ENCODE peak calls at places on chromosomes 12 and 14, in four cellular contexts. Y is OCI-M1, N is tibial artery, T is NCI-H2107. D is an unnamed sample.

GRCh38 chr14:89617471-89618291 is 200.6 kb upstream of the FOXN3 start:
- DNase-seq in Y (peak; percentile 27), N (peak; percentile 38), T (peak; percentile 18), D (peak; percentile 51)

GRCh38 chr12:131736807-131737484 is 26.1 kb downstream of the SFSWAP start:
- DNase-seq in Y (no peak), N (no peak), T (no peak), D (no peak)

GRCh38 chr12:114671664-114672476 is 12.1 kb downstream of the TBX3 start:
- DNase-seq in Y (no peak), N (no peak), T (no peak), D (no peak)

GRCh38 chr12:122969657-122970056 is 3.4 kb upstream of the ABCB9 start:
- DNase-seq in Y (peak; percentile 18), N (no peak), T (peak; percentile 34), D (no peak)

GRCh38 chr12:111394480-111394879 is 11.2 kb upstream of the SH2B3 start:
- DNase-seq in Y (no peak), N (no peak), T (no peak), D (no peak)

GRCh38 chr14:49485290-49485689 is 100.9 kb downstream of the RPS29 start:
- DNase-seq in Y (no peak), N (no peak), T (no peak), D (no peak)

GRCh38 chr14:103258211-103258610 is 75.8 kb upstream of the EIF5 start:
- DNase-seq in Y (no peak), N (no peak), T (no peak), D (no peak)

GRCh38 chr12:43742106-43742505 is 16.5 kb downstream of the PUS7L start:
- DNase-seq in Y (no peak), N (no peak), T (no peak), D (no peak)

GRCh38 chr12:4858385-4858784 is 51.3 kb upstream of the KCNA1 start:
- DNase-seq in Y (no peak), N (no peak), T (peak; percentile 22), D (no peak)

GRCh38 chr12:49440031-49440430 is 72.8 kb downstream of the SPATS2 start:
- DNase-seq in Y (no peak), N (no peak), T (no peak), D (no peak)

GRCh38 chr12:57216014-57216891 is at the start of gene NXPH4:
- DNase-seq in Y (no peak), N (peak; percentile 25), T (no peak), D (no peak)

GRCh38 chr14:104876251-104876699 is 11.2 kb downstream of the CEP170B start:
- DNase-seq in Y (peak; percentile 17), N (no peak), T (no peak), D (peak; percentile 19)

GRCh38 chr14:30291216-30291615 is 267.7 kb upstream of the G2E3 start:
- DNase-seq in Y (no peak), N (no peak), T (no peak), D (no peak)

GRCh38 chr14:93981874-93982683 is 5.7 kb upstream of the ASB2 start:
- DNase-seq in Y (no peak), N (no peak), T (no peak), D (no peak)

GRCh38 chr12:81128930-81129554 is 51.2 kb downstream of the ACSS3 start:
- DNase-seq in Y (peak; percentile 72), N (no peak), T (peak; percentile 53), D (no peak)

GRCh38 chr14:74980746-74981661 is 21.7 kb upstream of the EIF2B2 start:
- DNase-seq in Y (no peak), N (peak; percentile 80), T (no peak), D (no peak)